ENCODE peak calls at places on chromosome 5, in six cellular contexts. J, U, N, L, X and T are unnamed samples.

GRCh38 chr5:65034782-65035181 is 266.1 kb downstream of the CWC27 start:
- DNase-seq in U (no peak), J (no peak), X (no peak), L (peak; percentile 23), N (peak; percentile 67), T (no peak)

GRCh38 chr5:77101298-77101697 is 14.2 kb upstream of the ZBED3 start:
- DNase-seq in L (no peak), X (peak; percentile 69), J (peak; percentile 91), U (no peak), N (no peak), T (no peak)

GRCh38 chr5:83726912-83727311 is 6.3 kb upstream of the HAPLN1 start:
- DNase-seq in L (no peak), J (no peak), U (no peak), N (no peak), X (no peak), T (no peak)

GRCh38 chr5:77138981-77139380 is 51.9 kb upstream of the ZBED3 start:
- DNase-seq in U (no peak), J (peak; percentile 80), X (no peak), L (peak; percentile 16), N (no peak), T (peak; percentile 13)

GRCh38 chr5:123512631-123513461 is 869 bp downstream of the CSNK1G3 start:
- DNase-seq in L (peak; percentile 56), J (peak; percentile 58), N (peak; percentile 43), X (peak; percentile 25), U (peak; percentile 15), T (peak; percentile 78)

GRCh38 chr5:52760695-52761366 is 26.9 kb upstream of the ITGA1 start:
- DNase-seq in N (no peak), U (no peak), X (no peak), J (no peak), L (no peak), T (no peak)

GRCh38 chr5:89179761-89180160 is 296.8 kb upstream of the MEF2C start:
- DNase-seq in U (no peak), J (no peak), X (no peak), N (no peak), L (no peak), T (no peak)

GRCh38 chr5:59071755-59072549 is 489.1 kb downstream of the RAB3C start:
- DNase-seq in U (no peak), J (no peak), L (no peak), N (no peak), X (no peak), T (no peak)

GRCh38 chr5:140205952-140206351 is 31.0 kb downstream of the CYSTM1 start:
- DNase-seq in U (no peak), J (peak; percentile 9), L (peak; percentile 54), N (peak; percentile 82), X (no peak), T (no peak)

GRCh38 chr5:124660229-124661093 is 86.0 kb downstream of the ZNF608 start:
- DNase-seq in N (peak; percentile 83), L (peak; percentile 22), X (peak; percentile 67), U (no peak), J (no peak), T (no peak)

GRCh38 chr5:78731884-78732283 is 83.3 kb upstream of the LHFPL2 start:
- DNase-seq in J (peak; percentile 62), L (no peak), N (no peak), U (no peak), X (peak; percentile 18), T (no peak)
- H3F3A ChIP-seq in J (peaks cover 7% of the 10 kb centered on the region), L (no peaks in the 10 kb centered on the region), N (no peaks in the 10 kb centered on the region), U (peaks cover 13% of the 10 kb centered on the region), X (no peaks in the 10 kb centered on the region), T (peaks cover 3% of the 10 kb centered on the region)

GRCh38 chr5:72298711-72299110 is 21.3 kb downstream of the MRPS27 start:
- DNase-seq in X (no peak), U (no peak), L (no peak), J (no peak), N (no peak), T (no peak)
- H3F3A ChIP-seq in X (no peaks in the 10 kb centered on the region), U (peaks cover 15% of the 10 kb centered on the region), L (peaks cover 37% of the 10 kb centered on the region), J (no peaks in the 10 kb centered on the region), N (no peaks in the 10 kb centered on the region), T (no peaks in the 10 kb centered on the region)

DNA sequence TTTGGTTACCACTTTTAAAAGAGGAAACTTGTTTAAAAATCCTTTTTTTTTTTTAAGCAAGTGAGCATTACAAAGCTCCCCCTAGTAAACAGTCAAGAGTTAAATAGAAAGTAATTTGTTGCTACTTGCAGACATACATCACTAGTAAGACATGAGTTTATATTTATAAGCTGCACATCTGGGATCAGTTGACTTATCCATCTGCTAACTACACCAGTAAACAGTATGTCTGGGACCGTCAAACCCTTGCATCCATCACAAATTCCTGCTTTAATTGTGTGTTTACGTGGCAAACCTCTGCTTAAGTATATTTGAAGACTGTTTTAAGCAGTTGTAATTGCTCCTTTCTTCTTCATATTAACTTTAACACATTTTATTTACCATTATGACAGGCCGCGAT is 146.8 kb downstream of the EBF1 start:
- DNase-seq in N (no peak), L (no peak), X (no peak), U (no peak), J (no peak), T (no peak)
- H3F3A ChIP-seq in N (no peaks in the 10 kb centered on the region), L (peaks cover 40% of the 10 kb centered on the region), X (no peaks in the 10 kb centered on the region), U (no peaks in the 10 kb centered on the region), J (no peaks in the 10 kb centered on the region), T (no peaks in the 10 kb centered on the region)

GRCh38 chr5:121257621-121258020 is 594.1 kb upstream of the FTMT start:
- DNase-seq in L (no peak), X (no peak), U (no peak), J (no peak), N (no peak), T (no peak)

GRCh38 chr5:121246971-121247370 is 604.7 kb upstream of the FTMT start:
- DNase-seq in L (no peak), X (no peak), J (no peak), N (no peak), U (no peak), T (no peak)

DNA sequence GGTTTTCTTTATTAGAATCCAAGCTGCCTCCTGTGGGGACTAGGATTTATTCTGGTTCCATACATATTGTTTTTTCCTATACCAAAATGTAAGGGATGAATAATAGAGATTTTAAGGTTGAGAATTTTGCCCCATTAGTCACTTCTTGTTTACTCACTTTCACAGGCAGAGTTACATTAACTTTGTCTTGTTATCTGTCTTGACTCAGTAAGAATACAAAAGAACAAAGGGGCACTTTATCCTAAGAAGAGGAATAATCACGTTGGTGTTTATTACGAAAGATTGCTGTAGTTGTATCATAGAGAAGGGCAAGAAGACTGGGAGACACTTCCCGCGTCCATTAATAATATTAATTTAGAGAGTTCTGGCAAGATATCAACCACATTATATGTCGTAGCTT is 599.7 kb upstream of the FTMT start:
- DNase-seq in J (peak; percentile 61), N (no peak), L (no peak), X (peak; percentile 86), U (no peak), T (no peak)
- H3F3A ChIP-seq in J (no peaks in the 10 kb centered on the region), N (no peaks in the 10 kb centered on the region), L (no peaks in the 10 kb centered on the region), X (peaks cover 4% of the 10 kb centered on the region), U (no peaks in the 10 kb centered on the region), T (no peaks in the 10 kb centered on the region)

GRCh38 chr5:137758719-137759312 is 4.7 kb upstream of the HNRNPA0 start:
- DNase-seq in X (peak; percentile 28), J (peak; percentile 6), U (no peak), N (no peak), L (no peak), T (no peak)
- H3F3A ChIP-seq in X (no peaks in the 10 kb centered on the region), J (no peaks in the 10 kb centered on the region), U (peaks cover 3% of the 10 kb centered on the region), N (no peaks in the 10 kb centered on the region), L (peaks cover 12% of the 10 kb centered on the region), T (peaks cover 1% of the 10 kb centered on the region)

GRCh38 chr5:67152400-67152799 is 44.2 kb downstream of the CD180 start:
- DNase-seq in L (no peak), N (no peak), U (no peak), X (no peak), J (no peak), T (no peak)
- H3F3A ChIP-seq in L (no peaks in the 10 kb centered on the region), N (no peaks in the 10 kb centered on the region), U (no peaks in the 10 kb centered on the region), X (no peaks in the 10 kb centered on the region), J (peaks cover 3% of the 10 kb centered on the region), T (no peaks in the 10 kb centered on the region)

DNA sequence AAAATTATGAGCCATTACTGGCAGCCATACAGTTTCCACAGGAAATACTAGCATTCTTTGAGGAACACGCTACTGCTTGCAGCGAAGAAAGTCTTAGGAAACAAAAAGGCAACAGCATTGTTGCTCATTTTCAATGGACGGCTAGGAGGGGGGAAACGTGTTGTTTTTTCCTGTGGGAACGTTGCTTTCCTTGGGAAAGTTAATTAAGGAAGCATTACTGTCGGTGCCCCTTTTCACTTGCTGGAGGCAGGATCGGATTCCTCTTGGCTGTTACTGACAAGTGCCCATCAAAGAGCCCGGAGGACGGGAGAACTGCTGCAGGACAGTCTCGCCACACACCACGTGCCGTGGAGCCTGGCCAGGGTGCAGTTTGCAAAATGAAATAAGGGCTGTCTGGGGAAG is 965 bp downstream of the SNCAIP start:
- DNase-seq in U (no peak), L (peak; percentile 64), J (peak; percentile 76), X (no peak), N (peak; percentile 17), T (peak; percentile 9)
- H3F3A ChIP-seq in U (peaks cover 27% of the 10 kb centered on the region), L (peaks cover 23% of the 10 kb centered on the region), J (peaks cover 22% of the 10 kb centered on the region), X (no peaks in the 10 kb centered on the region), N (peaks cover 7% of the 10 kb centered on the region), T (no peaks in the 10 kb centered on the region)

DNA sequence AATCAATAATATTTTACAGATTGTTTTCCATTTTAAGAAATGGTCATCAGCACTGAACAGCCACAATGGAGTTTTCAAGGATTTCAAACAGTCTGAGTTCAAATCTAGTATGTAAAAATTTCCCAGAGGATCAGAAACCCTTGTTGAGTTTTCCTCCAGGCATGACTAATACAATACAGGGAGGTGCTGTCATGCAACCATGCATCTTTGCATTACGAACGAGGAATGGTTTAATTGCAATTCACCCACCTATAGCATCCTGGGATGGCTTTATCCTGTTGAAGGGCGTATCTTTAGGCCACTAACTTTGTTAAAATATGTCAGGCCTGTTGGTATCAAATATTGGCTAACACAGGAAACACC is 196.4 kb downstream of the EFNA5 start:
- DNase-seq in U (no peak), X (no peak), L (no peak), N (no peak), J (no peak), T (no peak)
- H3F3A ChIP-seq in U (peaks cover 10% of the 10 kb centered on the region), X (no peaks in the 10 kb centered on the region), L (peaks cover 45% of the 10 kb centered on the region), N (no peaks in the 10 kb centered on the region), J (peaks cover under 1% of the 10 kb centered on the region), T (no peaks in the 10 kb centered on the region)

DNA sequence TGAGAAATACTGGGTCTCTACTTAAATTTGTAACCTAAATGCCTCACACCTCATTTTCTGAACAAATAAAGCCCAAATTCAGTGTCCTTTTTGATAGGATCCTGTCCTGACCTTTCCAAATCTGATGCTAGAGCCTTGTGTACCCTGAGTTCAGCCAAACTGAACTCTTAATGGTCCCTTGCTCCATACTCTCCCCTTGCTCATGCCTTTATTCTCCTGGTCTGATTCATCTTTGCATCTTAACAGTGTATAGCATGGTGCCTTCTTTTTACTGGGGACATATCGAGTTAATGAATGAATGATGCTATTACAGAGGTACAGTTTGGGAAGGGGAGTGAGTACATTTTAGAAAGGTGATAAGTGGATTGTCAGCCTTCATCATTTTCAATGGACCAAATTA is 9.2 kb downstream of the NSD1 start:
- DNase-seq in J (no peak), X (no peak), U (no peak), L (no peak), N (no peak), T (no peak)
- H3F3A ChIP-seq in J (peaks cover 13% of the 10 kb centered on the region), X (no peaks in the 10 kb centered on the region), U (no peaks in the 10 kb centered on the region), L (peaks cover 33% of the 10 kb centered on the region), N (peaks cover 45% of the 10 kb centered on the region), T (peaks cover 4% of the 10 kb centered on the region)

GRCh38 chr5:74627511-74628120 is 12.9 kb downstream of the ENC1 start:
- DNase-seq in J (no peak), N (no peak), X (no peak), U (no peak), L (no peak), T (no peak)
- H3F3A ChIP-seq in J (peaks cover 32% of the 10 kb centered on the region), N (no peaks in the 10 kb centered on the region), X (peaks cover 21% of the 10 kb centered on the region), U (no peaks in the 10 kb centered on the region), L (peaks cover 66% of the 10 kb centered on the region), T (peaks cover 23% of the 10 kb centered on the region)